ENCODE peak calls at places on chromosomes 11 and 22, in eight cellular contexts. R, I, F, T, N, S, E and D are unnamed samples.

GRCh38 chr11:104546486-104546885 is 351.8 kb downstream of the CASP12 start:
- DNase-seq in R (no peak), I (no peak), F (no peak), T (no peak), N (no peak), S (no peak), E (no peak), D (no peak)

GRCh38 chr11:1390603-1391164 is 950 bp downstream of the BRSK2 start:
- DNase-seq in R (no peak), I (peak; percentile 5), F (no peak), T (no peak), N (no peak), S (no peak), E (peak; percentile 50), D (no peak)

GRCh38 chr22:19943665-19944026 is 2.0 kb upstream of the TXNRD2 start:
- DNase-seq in R (no peak), I (peak; percentile 76), F (no peak), T (no peak), N (no peak), S (no peak), E (no peak), D (no peak)

GRCh38 chr22:22811016-22812009 is 76.3 kb upstream of the IGLL5 start:
- DNase-seq in R (no peak), I (no peak), F (no peak), T (no peak), N (no peak), S (no peak), E (no peak), D (no peak)

GRCh38 chr11:76120513-76121081 is 85.7 kb downstream of the WNT11 start:
- DNase-seq in R (no peak), I (peak; percentile 29), F (no peak), T (no peak), N (no peak), S (no peak), E (no peak), D (no peak)

GRCh38 chr22:50320116-50320515 is 6.7 kb downstream of the DENND6B start:
- DNase-seq in R (no peak), I (no peak), F (no peak), T (no peak), N (no peak), S (no peak), E (no peak), D (no peak)

GRCh38 chr22:42863349-42863911 is 6.4 kb upstream of the ARFGAP3 start:
- DNase-seq in R (no peak), I (peak; percentile 88), F (peak; percentile 55), T (no peak), N (peak; percentile 65), S (no peak), E (no peak), D (no peak)

GRCh38 chr22:49853981-49854791 is 542 bp downstream of the ZBED4 start:
- DNase-seq in R (no peak), I (peak; percentile 17), F (peak; percentile 44), T (peak; percentile 14), N (no peak), S (no peak), E (peak; percentile 21), D (peak; percentile 47)

GRCh38 chr11:61671527-61671926 is 8.7 kb upstream of the DAGLA start:
- DNase-seq in R (no peak), I (no peak), F (no peak), T (no peak), N (no peak), S (no peak), E (no peak), D (peak; percentile 40)

GRCh38 chr11:120929664-120930154 is 94.2 kb upstream of the TBCEL start:
- DNase-seq in R (peak; percentile 45), I (peak; percentile 26), F (peak; percentile 58), T (peak; percentile 6), N (no peak), S (no peak), E (peak; percentile 59), D (peak; percentile 38)

GRCh38 chr22:40193429-40194421 is 16.0 kb downstream of the TNRC6B start:
- DNase-seq in R (no peak), I (peak; percentile 34), F (no peak), T (no peak), N (no peak), S (no peak), E (no peak), D (no peak)

GRCh38 chr22:42520663-42521546 is 1.3 kb upstream of the RRP7A start:
- DNase-seq in R (no peak), I (no peak), F (no peak), T (no peak), N (no peak), S (no peak), E (no peak), D (no peak)

GRCh38 chr11:126718319-126718718 is 282.3 kb downstream of the KIRREL3 start:
- DNase-seq in R (no peak), I (peak; percentile 18), F (no peak), T (no peak), N (no peak), S (no peak), E (no peak), D (no peak)

GRCh38 chr11:75790986-75791385 is 22.4 kb downstream of the DGAT2 start:
- DNase-seq in R (no peak), I (no peak), F (no peak), T (no peak), N (no peak), S (no peak), E (no peak), D (no peak)

GRCh38 chr11:64100345-64100744 is 64.6 kb downstream of the FLRT1 start:
- DNase-seq in R (peak; percentile 81), I (no peak), F (no peak), T (no peak), N (no peak), S (peak; percentile 18), E (no peak), D (no peak)

GRCh38 chr11:37841016-37841415 is 1243.0 kb upstream of the RAG2 start:
- DNase-seq in R (no peak), I (no peak), F (no peak), T (no peak), N (no peak), S (no peak), E (no peak), D (no peak)

GRCh38 chr11:67321313-67321871 is 18.1 kb downstream of the SSH3 start:
- DNase-seq in R (no peak), I (no peak), F (no peak), T (no peak), N (no peak), S (no peak), E (no peak), D (no peak)

GRCh38 chr22:45889539-45890350 is 87.2 kb downstream of the WNT7B start:
- DNase-seq in R (no peak), I (peak; percentile 27), F (no peak), T (no peak), N (no peak), S (no peak), E (peak; percentile 53), D (no peak)

GRCh38 chr11:64453466-64453865 is 94.5 kb downstream of the RPS6KA4 start:
- DNase-seq in R (no peak), I (no peak), F (no peak), T (no peak), N (no peak), S (no peak), E (no peak), D (no peak)

GRCh38 chr11:31702966-31703365 is 108.2 kb downstream of the PAX6 start:
- DNase-seq in R (no peak), I (peak; percentile 67), F (no peak), T (no peak), N (no peak), S (no peak), E (no peak), D (peak; percentile 78)

GRCh38 chr11:121566279-121567168 is 113.8 kb upstream of the SORL1-AS1 start:
- DNase-seq in R (no peak), I (no peak), F (no peak), T (no peak), N (no peak), S (no peak), E (no peak), D (no peak)

GRCh38 chr11:1118755-1119275 is 38.9 kb upstream of the MUC5AC start:
- DNase-seq in R (no peak), I (no peak), F (no peak), T (no peak), N (no peak), S (no peak), E (no peak), D (no peak)

GRCh38 chr11:38302564-38302963 is 1704.5 kb upstream of the RAG2 start:
- DNase-seq in R (no peak), I (no peak), F (no peak), T (no peak), N (no peak), S (no peak), E (no peak), D (no peak)

GRCh38 chr11:58647866-58648265 is 25.4 kb downstream of the CNTF start:
- DNase-seq in R (no peak), I (no peak), F (no peak), T (no peak), N (no peak), S (no peak), E (no peak), D (no peak)

GRCh38 chr11:128726464-128727139 is 32.7 kb downstream of the FLI1 start:
- DNase-seq in R (no peak), I (no peak), F (peak; percentile 36), T (no peak), N (no peak), S (peak; percentile 71), E (no peak), D (no peak)